ENCODE peak calls at places on chromosome 17, in six cellular contexts. B is AG09309, U is fibroblast of the aortic adventitia, H is fibroblast of lung, K is HFF-Myc, O is BJ. Q is an unnamed sample.

GRCh38 chr17:65677932-65678331 is 116.5 kb upstream of the AXIN2 start:
- DNase-seq in B (no peak), U (no peak), H (peak; percentile 59), K (no peak), O (no peak), Q (no peak)

GRCh38 chr17:76775021-76775420 is 37.1 kb downstream of the MFSD11 start:
- DNase-seq in B (no peak), U (no peak), H (no peak), K (no peak), O (no peak), Q (no peak)

GRCh38 chr17:40072481-40073346 is 9.9 kb downstream of the THRA start:
- DNase-seq in B (no peak), U (no peak), H (no peak), K (no peak), O (no peak), Q (no peak)

GRCh38 chr17:10633738-10634379 is 23.2 kb downstream of the MYH3 start:
- DNase-seq in B (no peak), U (no peak), H (no peak), K (no peak), O (no peak), Q (no peak)

GRCh38 chr17:82961366-82962162 is 117.8 kb upstream of the METRNL start:
- DNase-seq in B (no peak), U (no peak), H (no peak), K (no peak), O (no peak), Q (no peak)

GRCh38 chr17:54172654-54173316 is 350.1 kb downstream of the KIF2B start:
- DNase-seq in B (no peak), U (peak; percentile 9), H (no peak), K (no peak), O (no peak), Q (no peak)

GRCh38 chr17:8726477-8726876 is 18.2 kb downstream of the CCDC42 start:
- DNase-seq in B (no peak), U (no peak), H (no peak), K (no peak), O (no peak), Q (no peak)

GRCh38 chr17:43620147-43620944 is 41.4 kb downstream of the MEOX1 start:
- DNase-seq in B (no peak), U (no peak), H (no peak), K (no peak), O (no peak), Q (no peak)

GRCh38 chr17:82399030-82399429 is 19.1 kb upstream of the HEXD start:
- DNase-seq in B (peak; percentile 95), U (peak; percentile 89), H (peak; percentile 55), K (peak; percentile 97), O (peak; percentile 85), Q (peak; percentile 33)

GRCh38 chr17:64441772-64442549 is 7.0 kb upstream of the MILR1 start:
- DNase-seq in B (no peak), U (peak; percentile 54), H (peak; percentile 40), K (no peak), O (no peak), Q (peak; percentile 33)

GRCh38 chr17:75681289-75681688 is 14.2 kb downstream of the SAP30BP start:
- DNase-seq in B (no peak), U (peak; percentile 56), H (peak; percentile 81), K (peak; percentile 82), O (peak; percentile 71), Q (no peak)

GRCh38 chr17:51119415-51120356 is 982 bp downstream of the SPAG9 start:
- DNase-seq in B (no peak), U (peak; percentile 52), H (peak; percentile 36), K (no peak), O (no peak), Q (no peak)

DNA sequence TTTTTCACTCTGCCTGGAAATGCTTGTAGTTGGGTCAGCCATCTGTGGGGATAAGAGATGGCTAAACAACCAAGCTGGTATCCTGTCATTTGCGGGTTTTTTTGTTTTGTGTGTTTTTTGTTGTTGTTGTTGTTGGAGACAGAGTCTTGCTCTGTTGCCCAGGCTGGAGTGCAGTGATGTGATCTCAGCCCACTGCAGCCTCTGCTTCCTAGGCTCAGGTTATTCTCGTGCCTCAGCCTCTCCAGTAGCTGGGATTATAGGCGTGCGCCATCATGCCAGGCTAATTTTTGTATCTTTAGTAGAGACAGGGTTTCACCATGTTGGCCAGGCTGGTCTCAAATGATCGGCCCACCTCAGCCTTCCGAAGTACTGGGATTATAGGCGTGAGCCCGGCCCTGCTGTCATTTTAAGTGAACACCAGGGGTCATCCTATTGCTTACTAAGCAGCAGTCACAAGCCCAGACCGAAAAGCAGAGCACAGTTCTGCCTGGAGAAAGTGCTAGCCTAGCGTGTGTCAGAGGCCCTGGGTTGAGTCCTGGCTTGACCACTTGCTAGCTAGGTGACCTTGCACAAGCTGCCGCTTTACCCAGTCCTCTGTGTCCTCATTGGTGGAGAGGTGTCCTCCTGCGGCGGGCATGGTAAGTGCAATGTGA is 4.6 kb downstream of the SMCR8 start:
- DNase-seq in B (peak; percentile 47), U (peak; percentile 74), H (peak; percentile 49), K (peak; percentile 29), O (no peak), Q (peak; percentile 19)
- TF ChIP-seq CTCF in B (peak; percentile 66), U (peak; percentile 63), H (peak; percentile 61), K (peak; percentile 47), O (peak; percentile 66), Q (peak; percentile 55)

GRCh38 chr17:48690655-48691054 is 31.7 kb downstream of the PRAC1 start:
- DNase-seq in B (no peak), U (no peak), H (no peak), K (no peak), O (no peak), Q (no peak)

GRCh38 chr17:48693178-48693577 is 29.1 kb downstream of the PRAC1 start:
- DNase-seq in B (no peak), U (no peak), H (no peak), K (no peak), O (no peak), Q (no peak)

DNA sequence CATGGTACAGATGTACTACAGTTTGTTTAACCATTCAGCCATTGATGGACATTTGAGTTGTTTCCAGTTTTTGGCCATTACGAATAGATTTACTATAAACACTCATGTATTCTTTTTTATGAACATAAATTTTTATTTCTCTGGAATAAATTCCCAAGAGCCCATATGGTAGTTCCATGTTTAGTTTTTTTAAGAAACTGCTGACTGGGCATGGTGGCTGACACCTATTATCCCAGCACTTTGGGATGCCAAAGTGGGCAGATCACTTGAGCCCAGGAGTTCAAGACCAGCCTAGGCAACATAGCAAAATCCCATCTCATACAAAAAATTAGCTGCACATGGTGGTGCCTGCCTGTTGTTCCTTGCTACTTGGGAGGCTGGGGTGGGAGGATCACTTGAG is 30.3 kb downstream of the PRAC1 start:
- DNase-seq in B (no peak), U (no peak), H (no peak), K (no peak), O (no peak), Q (no peak)
- TF ChIP-seq CTCF in B (no peak), U (no peak), H (no peak), K (no peak), O (no peak), Q (no peak)

DNA sequence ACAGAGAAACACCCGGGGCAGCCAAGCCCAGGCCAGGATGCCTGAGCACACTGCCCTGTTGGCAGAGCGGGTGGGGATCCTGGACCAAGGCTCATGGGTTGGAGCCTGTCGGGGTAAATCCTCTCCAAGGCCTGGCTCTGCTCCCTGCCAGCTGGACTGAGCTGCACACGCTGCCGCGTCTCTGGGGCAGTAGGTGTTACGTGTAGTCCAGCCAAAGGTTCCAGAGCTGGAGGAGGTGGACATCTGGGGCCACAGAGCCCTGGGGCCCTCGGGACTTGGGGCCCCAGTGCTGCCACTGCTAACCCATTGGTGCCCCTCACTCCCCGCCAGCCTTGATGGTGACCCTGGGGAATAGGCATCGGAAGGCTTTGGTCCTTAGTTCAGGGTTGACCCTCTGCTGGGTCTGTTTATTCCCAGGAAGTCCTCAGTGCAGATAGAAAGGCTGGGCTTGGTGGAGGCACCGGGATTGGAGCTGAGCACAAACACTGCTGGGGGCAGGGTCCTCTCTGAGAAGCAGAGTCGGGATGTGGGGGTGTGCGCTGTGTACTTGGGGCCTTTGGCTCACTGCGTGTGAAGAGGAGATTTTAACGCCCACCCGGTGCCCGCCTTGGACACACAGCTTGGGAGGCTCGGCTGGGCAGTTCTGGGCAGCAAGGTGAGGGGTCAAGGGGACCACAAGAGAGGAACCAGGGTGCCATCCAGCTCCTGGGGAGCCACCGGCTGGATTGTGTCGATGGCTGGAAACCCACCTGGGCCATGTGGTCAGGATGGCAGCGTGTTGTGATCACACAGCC is 16.3 kb upstream of the CBX4 start:
- DNase-seq in B (no peak), U (no peak), H (no peak), K (no peak), O (no peak), Q (no peak)
- TF ChIP-seq CTCF in B (no peak), U (no peak), H (no peak), K (no peak), O (no peak), Q (no peak)

DNA sequence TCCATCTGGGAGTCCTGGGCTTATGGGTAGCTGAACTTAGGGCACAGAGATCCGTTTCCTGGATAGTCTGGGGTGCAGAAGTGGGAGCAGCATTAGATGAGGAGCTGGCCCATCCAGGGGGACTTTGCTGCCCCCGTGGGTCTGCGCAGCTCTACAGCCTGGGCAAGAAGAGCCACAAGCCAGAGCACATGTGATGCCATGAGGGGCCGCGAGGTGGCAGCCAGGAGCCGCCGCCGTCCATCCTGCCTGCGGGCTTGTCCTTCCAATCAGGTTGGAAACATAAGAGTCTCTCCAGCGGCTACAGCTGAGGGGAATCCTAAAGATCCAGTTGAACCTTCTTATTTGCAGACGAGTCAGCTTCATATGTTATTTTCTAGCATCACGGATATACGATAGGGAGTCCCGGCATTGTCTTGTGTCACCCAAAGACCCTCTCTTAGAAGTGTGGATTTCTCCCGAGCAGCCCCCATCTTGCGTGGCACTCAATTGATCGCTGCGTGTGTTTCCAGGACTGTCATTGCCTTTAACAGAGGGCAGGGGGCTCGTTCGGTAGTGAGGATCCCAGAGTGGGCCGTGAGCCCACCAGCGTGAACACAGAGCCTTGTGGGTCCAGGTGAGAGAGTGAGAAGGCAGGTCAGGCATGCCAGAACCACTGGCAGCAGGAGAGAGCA is 22.0 kb downstream of the C1QTNF1 start:
- DNase-seq in B (no peak), U (peak; percentile 76), H (peak; percentile 51), K (no peak), O (no peak), Q (no peak)
- TF ChIP-seq CTCF in B (peak; percentile 98), U (peak; percentile 96), H (peak; percentile 90), K (peak; percentile 96), O (peak; percentile 98), Q (peak; percentile 98)

DNA sequence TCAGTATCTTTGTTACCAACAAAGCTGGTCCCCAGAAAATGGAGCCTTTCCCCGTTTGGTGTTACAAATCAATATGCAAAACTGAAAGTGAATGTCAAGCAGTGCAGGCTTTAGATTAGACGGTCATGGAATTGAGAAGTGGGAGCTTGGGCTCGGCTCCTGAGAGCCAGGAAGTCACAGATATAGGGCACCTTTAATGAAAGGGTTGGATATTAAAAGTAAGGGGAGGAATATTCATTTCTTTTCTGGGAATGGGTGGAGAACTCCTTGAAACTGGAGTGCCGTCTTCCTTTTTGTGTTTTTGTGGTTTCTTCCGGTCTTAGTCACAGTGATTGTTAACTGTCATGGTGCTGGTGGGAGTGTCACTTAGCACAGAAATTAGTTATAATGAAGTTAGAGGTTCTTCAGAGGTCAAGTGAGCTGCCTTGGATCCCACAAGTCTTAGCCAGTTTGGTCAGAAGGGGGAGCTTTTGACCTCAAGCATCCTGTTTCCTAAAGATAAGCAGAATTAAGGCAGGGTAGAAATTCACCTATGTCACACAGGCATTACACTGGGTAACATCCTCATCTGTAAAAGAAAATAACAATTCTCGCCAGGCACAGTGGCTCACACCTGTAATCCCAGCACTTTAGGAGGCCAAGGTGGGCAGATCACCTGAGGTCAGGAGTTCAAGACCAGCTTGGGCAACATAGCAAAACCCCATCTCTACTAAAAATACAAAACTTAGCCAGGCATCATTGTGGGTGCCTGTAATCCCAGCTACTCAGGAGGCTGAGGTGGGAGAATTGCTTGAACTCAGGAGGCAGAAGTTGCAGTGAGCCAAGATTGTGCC is 9.6 kb upstream of the EIF1 start:
- DNase-seq in B (no peak), U (peak; percentile 55), H (peak; percentile 79), K (peak; percentile 37), O (no peak), Q (no peak)
- TF ChIP-seq CTCF in B (peak; percentile 4), U (peak; percentile 18), H (no peak), K (no peak), O (peak; percentile 19), Q (no peak)